ENCODE peak calls at places on chromosomes 5 and 9, in eight cellular contexts. S is activated B cell treated with CpG ODN at 0.5 μM for 24 hours, Z is fibroblast of lung, Y is astrocyte of the spinal cord, H is A549, N is breast epithelium, J is cardiac muscle cell, L is left ventricle myocardium inferior. K is an unnamed sample.

GRCh38 chr9:107727113-107727780 is 237.7 kb upstream of the KLF4 start:
- DNase-seq in Y (peak), L (no peak), Z (peak), N (no peak), S (no peak), H (no peak), J (no peak), K (peak)

GRCh38 chr9:79764377-79764776 is 192.6 kb downstream of the TLE4 start:
- DNase-seq in J (peak), L (no peak), Z (peak), H (peak), N (peak), Y (peak), S (no peak), K (peak)

GRCh38 chr9:87685871-87686519 is 39.9 kb upstream of the CTSL start:
- DNase-seq in Y (no peak), Z (peak), N (no peak), J (no peak), L (no peak), H (no peak), S (no peak), K (no peak)

GRCh38 chr5:63843190-63843589 is 119.1 kb downstream of the HTR1A start:
- DNase-seq in S (no peak), Z (no peak), J (no peak), H (no peak), N (no peak), Y (no peak), L (no peak), K (no peak)

GRCh38 chr5:118311103-118311502 is 677.2 kb downstream of the DTWD2 start:
- DNase-seq in L (no peak), N (no peak), S (no peak), H (no peak), Y (no peak), J (no peak), Z (no peak), K (no peak)

GRCh38 chr9:129270205-129270604 is 92.1 kb upstream of the IER5L start:
- DNase-seq in L (peak), N (no peak), Y (no peak), S (no peak), H (no peak), J (no peak), Z (no peak), K (no peak)

GRCh38 chr5:107286447-107287098 is 384.2 kb downstream of the EFNA5 start:
- DNase-seq in Y (no peak), L (no peak), Z (no peak), N (no peak), H (no peak), J (no peak), S (no peak), K (no peak)

GRCh38 chr9:89370593-89370992 is 52.3 kb downstream of the SECISBP2 start:
- DNase-seq in H (no peak), S (no peak), N (no peak), L (no peak), Z (no peak), Y (no peak), J (no peak), K (no peak)

GRCh38 chr5:164053123-164053522 is 547.7 kb downstream of the MAT2B start:
- DNase-seq in S (no peak), Z (no peak), N (no peak), H (no peak), Y (no peak), J (no peak), L (no peak), K (no peak)

DNA sequence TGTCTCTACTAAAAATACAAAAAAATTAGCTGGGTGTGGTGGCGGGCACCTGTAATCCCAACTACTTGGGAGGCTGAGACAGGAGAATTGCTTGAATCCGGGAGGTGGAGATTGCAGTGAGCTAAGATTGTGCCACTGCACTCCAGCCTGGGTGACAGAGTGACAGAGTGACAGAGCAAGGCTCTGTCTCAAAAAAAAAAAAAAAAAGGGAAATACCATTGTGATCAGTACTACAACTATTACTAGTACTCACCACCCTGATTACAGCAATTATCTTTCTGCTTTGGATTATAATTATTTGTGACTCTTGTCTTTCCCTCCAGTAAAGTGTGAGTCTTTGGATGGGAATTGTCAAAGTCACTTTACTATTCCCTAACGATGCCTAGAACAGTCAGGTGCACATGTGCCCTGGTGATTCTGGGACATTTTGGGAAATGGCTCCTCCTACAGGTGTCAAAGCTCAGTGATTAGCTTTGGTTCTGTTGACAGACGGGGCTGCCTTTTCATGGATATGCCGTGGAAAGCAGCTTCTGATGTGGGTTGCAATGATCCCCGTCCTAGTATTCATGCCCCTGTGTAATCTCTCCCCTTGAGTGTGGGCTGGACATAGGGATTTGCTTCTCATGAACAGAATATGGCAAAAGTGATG is 31.8 kb upstream of the FRRS1L start:
- DNase-seq in J (no peak), H (peak), S (no peak), L (no peak), N (no peak), Z (no peak), Y (no peak), K (no peak)
- TF ChIP-seq CTCF in J (no peak), H (peak), S (no peak), L (no peak), N (no peak), Z (no peak), Y (no peak), K (no peak)

GRCh38 chr9:4642351-4642750 is 19.7 kb upstream of the PLPP6 start:
- DNase-seq in Z (no peak), N (no peak), H (no peak), J (no peak), Y (no peak), L (no peak), S (no peak), K (no peak)

GRCh38 chr9:4639420-4639819 is 22.7 kb upstream of the PLPP6 start:
- DNase-seq in H (no peak), N (no peak), Z (no peak), Y (peak), S (no peak), L (no peak), J (no peak), K (no peak)

GRCh38 chr9:4638968-4639367 is 23.1 kb upstream of the PLPP6 start:
- DNase-seq in Y (no peak), N (no peak), Z (no peak), J (no peak), L (no peak), H (no peak), S (no peak), K (no peak)

DNA sequence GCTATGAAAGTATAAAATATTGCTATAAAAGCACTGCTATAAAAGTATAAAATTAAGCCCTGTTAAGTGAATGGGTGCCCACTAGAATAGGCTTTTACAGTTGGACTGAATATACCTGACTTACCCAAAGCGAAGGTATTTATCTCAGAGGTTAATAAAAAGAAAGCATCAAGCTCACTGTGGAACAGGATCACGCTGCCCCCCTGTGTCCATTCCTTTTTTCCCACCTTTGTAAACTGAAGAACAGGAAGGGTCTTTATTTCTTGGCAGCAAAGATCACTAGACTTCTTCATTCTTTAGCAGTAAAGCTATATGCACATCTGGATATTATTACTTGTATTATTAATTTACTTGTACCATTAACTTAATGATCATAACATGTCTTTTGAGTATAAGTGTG is 22.1 kb upstream of the PLPP6 start:
- DNase-seq in H (peak), J (peak), Y (peak), N (no peak), S (no peak), Z (no peak), L (no peak), K (peak)
- TF ChIP-seq CTCF in H (peak), J (peak), Y (peak), N (no peak), S (no peak), Z (peak), L (peak), K (peak)

GRCh38 chr5:180813418-180813817 is 10.8 kb upstream of the MGAT1 start:
- DNase-seq in Y (no peak), H (peak), L (no peak), Z (no peak), J (no peak), N (no peak), S (no peak), K (no peak)
- TF ChIP-seq CTCF in Y (no peak), H (peak), L (no peak), Z (no peak), J (no peak), N (no peak), S (no peak), K (no peak)

DNA sequence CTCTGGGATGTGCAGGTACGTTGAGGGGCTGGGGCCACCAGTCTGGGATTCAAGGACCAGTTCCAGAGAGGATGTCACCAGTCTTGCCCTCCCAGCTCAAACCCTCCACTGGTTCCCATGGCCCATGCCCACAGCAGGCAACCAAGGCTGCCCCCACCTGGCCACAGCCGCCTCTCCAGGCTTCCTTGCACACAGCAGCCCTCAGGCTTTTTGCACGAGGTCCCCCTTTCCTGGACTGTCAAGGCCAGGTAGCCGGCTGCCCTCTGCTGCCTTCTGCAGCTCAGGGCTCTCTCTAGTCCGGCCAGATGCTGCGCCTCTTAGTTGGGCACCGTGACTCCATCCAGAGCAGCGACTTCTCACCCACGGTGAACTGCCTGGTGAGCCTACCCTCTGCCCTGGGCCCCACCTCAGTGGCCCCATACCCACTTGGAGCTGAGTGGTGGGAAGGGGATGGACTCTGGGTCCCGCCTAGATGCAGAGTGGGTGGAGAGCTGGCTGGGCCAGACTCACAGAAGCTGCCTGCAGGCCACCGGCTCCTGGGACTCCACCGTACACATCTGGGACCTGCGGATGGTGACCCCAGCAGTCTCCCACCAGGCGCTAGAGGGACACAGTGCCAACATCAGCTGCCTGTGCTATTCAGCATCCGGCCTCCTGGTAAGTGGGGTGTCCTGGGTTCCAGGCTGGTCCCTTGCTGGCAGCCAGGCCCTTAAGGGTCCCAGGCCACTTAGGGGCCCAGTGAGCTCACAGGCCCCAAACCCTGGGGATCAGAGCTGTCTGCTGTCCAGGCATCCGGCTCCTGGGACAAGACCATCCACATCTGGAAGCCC is 2.9 kb downstream of the WDR38 start:
- DNase-seq in L (no peak), N (no peak), J (peak), S (no peak), Z (peak), Y (no peak), H (peak), K (no peak)
- TF ChIP-seq CTCF in L (peak), N (no peak), J (peak), S (no peak), Z (peak), Y (peak), H (peak), K (peak)

GRCh38 chr5:32174011-32174866 is at the start of gene GOLPH3:
- DNase-seq in H (peak), J (peak), Y (peak), S (peak), N (peak), L (peak), Z (peak), K (peak)
- TF ChIP-seq CTCF in H (no peak), J (peak), Y (no peak), S (no peak), N (no peak), L (peak), Z (no peak), K (no peak)

DNA sequence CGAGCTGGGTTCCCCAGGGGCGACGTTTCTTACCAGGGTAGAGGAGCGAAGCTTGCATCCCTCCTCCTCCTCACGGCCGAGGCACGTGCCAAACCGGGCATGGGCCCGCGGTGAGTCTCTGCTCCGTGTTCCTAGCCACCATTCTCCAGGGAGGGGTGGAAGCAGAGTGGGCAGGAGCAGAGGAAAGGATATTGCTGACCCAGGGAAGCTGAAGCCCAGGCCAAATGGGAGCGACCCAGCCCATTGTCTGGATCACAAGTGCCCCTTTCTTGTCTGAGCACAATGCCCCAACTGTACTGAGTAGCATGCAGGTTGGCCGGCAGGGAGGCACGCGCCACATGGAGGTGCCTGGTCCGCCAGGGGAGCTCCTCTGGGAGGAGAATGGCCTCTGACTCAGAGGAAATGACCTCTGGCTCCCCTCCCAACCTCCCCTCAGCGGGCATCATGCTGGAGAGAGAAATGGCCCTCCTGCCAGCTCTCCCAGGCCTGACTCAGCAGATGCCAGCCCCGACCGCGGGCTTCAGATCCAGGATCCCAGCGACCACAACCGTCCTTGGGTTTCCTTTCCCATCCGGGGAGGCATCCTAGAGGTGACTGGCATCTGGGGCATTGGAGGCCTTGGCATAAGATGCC is 1.1 kb downstream of the PRR7 start:
- DNase-seq in N (peak), H (peak), Z (peak), S (no peak), L (no peak), Y (peak), J (peak), K (peak)
- TF ChIP-seq CTCF in N (no peak), H (no peak), Z (no peak), S (no peak), L (no peak), Y (peak), J (no peak), K (no peak)

DNA sequence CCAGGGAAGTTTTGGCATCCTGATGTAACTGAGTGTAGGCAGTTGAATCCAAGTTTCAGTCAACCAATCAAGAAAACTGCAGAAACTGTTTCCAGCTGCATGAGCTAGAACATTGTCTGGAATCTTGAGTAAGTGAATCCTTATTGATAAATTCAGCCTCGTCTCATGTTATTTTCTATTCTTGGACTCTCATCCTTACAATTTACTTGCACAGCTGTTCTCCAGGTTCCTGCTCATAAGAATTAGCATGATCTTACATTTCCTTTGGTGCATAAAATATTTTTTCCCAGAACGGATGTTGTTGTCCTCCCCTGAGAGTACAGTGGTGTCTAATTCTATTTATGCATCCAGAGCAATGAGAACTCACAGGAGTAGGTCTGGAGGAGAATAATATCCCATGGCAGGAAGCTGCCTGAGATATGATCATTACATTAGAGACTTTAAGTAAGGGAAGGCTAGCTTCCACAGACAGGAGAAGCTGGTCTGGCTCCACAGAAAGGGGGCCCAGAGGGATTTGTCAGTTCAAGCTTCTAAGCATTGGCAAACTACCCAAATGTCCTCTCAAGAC is 178.4 kb upstream of the MAST4 start:
- DNase-seq in Z (no peak), N (no peak), J (peak), Y (no peak), L (no peak), S (no peak), H (no peak), K (peak)
- TF ChIP-seq CTCF in Z (no peak), N (no peak), J (no peak), Y (no peak), L (no peak), S (no peak), H (no peak), K (no peak)

GRCh38 chr5:169085656-169086055 is 215.3 kb downstream of the SLIT3 start:
- DNase-seq in J (no peak), L (no peak), H (no peak), Y (no peak), N (no peak), S (no peak), Z (peak), K (no peak)

GRCh38 chr5:169088032-169088726 is 212.8 kb downstream of the SLIT3 start:
- DNase-seq in Z (no peak), N (no peak), J (no peak), H (no peak), L (no peak), Y (no peak), S (no peak), K (no peak)

GRCh38 chr5:169084775-169085566 is 216.0 kb downstream of the SLIT3 start:
- DNase-seq in N (no peak), H (no peak), S (no peak), L (no peak), Y (no peak), Z (no peak), J (no peak), K (no peak)

GRCh38 chr5:169091396-169091980 is 209.5 kb downstream of the SLIT3 start:
- DNase-seq in N (no peak), J (no peak), H (no peak), L (no peak), S (no peak), Z (no peak), Y (no peak), K (no peak)

GRCh38 chr5:169089343-169089742 is 211.6 kb downstream of the SLIT3 start:
- DNase-seq in L (no peak), S (no peak), J (no peak), H (no peak), Y (no peak), Z (no peak), N (no peak), K (no peak)
- TF ChIP-seq CTCF in L (no peak), S (no peak), J (no peak), H (no peak), Y (no peak), Z (no peak), N (no peak), K (no peak)

DNA sequence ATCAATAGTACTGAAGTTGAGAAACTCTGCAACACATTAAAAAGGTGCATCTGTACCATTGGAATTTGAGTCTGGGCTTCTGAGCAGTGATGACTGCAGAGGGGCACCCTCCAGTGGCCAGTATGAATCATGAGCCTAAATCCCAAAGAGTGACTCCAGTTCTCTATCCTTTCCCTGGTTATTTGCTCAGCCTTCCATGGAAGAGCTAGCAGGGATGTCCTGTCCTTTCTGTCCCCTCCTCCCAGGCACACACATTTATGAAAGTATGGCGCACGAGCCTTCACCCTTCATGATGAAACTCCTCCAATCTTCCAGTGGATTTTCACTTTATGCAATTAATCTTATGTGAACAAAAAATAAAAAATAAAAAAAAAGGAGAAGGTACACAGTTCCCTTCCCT is 81.0 kb downstream of the ESM1 start:
- DNase-seq in N (no peak), Y (peak), J (peak), L (no peak), H (peak), S (no peak), Z (peak), K (peak)
- TF ChIP-seq CTCF in N (no peak), Y (peak), J (peak), L (peak), H (peak), S (no peak), Z (peak), K (peak)

GRCh38 chr5:81302596-81302995 is 1.2 kb downstream of the ZCCHC9 start:
- DNase-seq in Y (no peak), N (no peak), Z (peak), L (no peak), H (no peak), J (no peak), S (no peak), K (no peak)

GRCh38 chr5:81297531-81297930 is 3.9 kb upstream of the ZCCHC9 start:
- DNase-seq in Z (no peak), S (no peak), L (no peak), J (no peak), Y (no peak), N (no peak), H (no peak), K (no peak)

GRCh38 chr5:81305783-81306182 is 4.4 kb downstream of the ZCCHC9 start:
- DNase-seq in H (no peak), N (no peak), Z (no peak), J (no peak), Y (no peak), S (no peak), L (no peak), K (no peak)

GRCh38 chr5:81303563-81303962 is 2.2 kb downstream of the ZCCHC9 start:
- DNase-seq in Y (peak), Z (peak), J (no peak), N (no peak), S (no peak), H (no peak), L (no peak), K (peak)

GRCh38 chr5:81301221-81302015 is at the start of gene ZCCHC9:
- DNase-seq in J (peak), N (peak), H (peak), L (peak), Y (peak), S (peak), Z (peak), K (peak)
- TF ChIP-seq CTCF in J (peak), N (no peak), H (no peak), L (peak), Y (peak), S (no peak), Z (peak), K (peak)

K was measured in fibroblast of pulmonary artery.